ENCODE peak calls at places on chromosomes 6 and 20, in nine cellular contexts. J is hepatocyte; G is IMR-90; U is SK-N-SH; T is K562; B is psoas muscle; Z is ovary; Y is CD8-positive, alpha-beta T cell; L is CD4-positive, alpha-beta memory T cell. E is an unnamed sample. For H3K27me3, the result is how much of the 10 kb centered on the place peaks cover.

GRCh38 chr6:105804000-105804399 is 282.1 kb upstream of the PRDM1 start:
- DNase-seq in B (no peak), U (no peak), Y (no peak), J (no peak), T (no peak), G (no peak), Z (no peak), L (no peak), E (no peak)

GRCh38 chr6:101777646-101778045 is 384.1 kb downstream of the GRIK2 start:
- DNase-seq in U (no peak), L (no peak), G (no peak), J (no peak), Y (no peak), T (no peak), B (no peak), Z (no peak), E (no peak)

GRCh38 chr20:16518068-16518783 is 55.0 kb downstream of the KIF16B start:
- DNase-seq in J (peak), L (peak), B (no peak), U (peak), G (peak), T (peak), Z (no peak), Y (no peak), E (no peak)

GRCh38 chr20:32832664-32833063 is 12.9 kb downstream of the MAPRE1 start:
- DNase-seq in J (no peak), Z (no peak), T (no peak), G (no peak), U (no peak), Y (no peak), B (no peak), L (peak), E (no peak)

GRCh38 chr6:7541175-7542064 is at the start of gene DSP:
- DNase-seq in J (peak), Y (no peak), B (peak), G (no peak), U (peak), Z (peak), L (peak), T (no peak), E (peak)

GRCh38 chr6:140274548-140274947 is 900.1 kb upstream of the CITED2 start:
- DNase-seq in J (no peak), L (no peak), G (no peak), Y (no peak), T (no peak), Z (no peak), B (no peak), U (no peak), E (no peak)

GRCh38 chr20:60250251-60250650 is 292.0 kb downstream of the CDH26 start:
- DNase-seq in B (no peak), L (no peak), T (no peak), G (peak), Y (no peak), J (no peak), U (no peak), Z (no peak), E (no peak)

GRCh38 chr20:38294334-38294592 is 9.7 kb upstream of the BPI start:
- DNase-seq in B (no peak), G (no peak), Z (no peak), U (no peak), L (no peak), J (no peak), T (no peak), Y (no peak), E (no peak)

GRCh38 chr6:69775450-69775849 is 21.4 kb downstream of the LMBRD1 start:
- DNase-seq in J (no peak), T (no peak), Z (no peak), B (no peak), U (no peak), G (no peak), L (no peak), Y (no peak), E (no peak)

GRCh38 chr6:89895273-89895874 is 1.1 kb downstream of the GJA10 start:
- DNase-seq in Z (no peak), L (no peak), B (no peak), U (peak), T (peak), J (peak), G (peak), Y (no peak), E (no peak)

GRCh38 chr6:127924440-127924839 is 23.6 kb upstream of the THEMIS start:
- DNase-seq in J (no peak), T (no peak), Z (no peak), Y (no peak), U (no peak), L (no peak), B (no peak), G (peak), E (no peak)

GRCh38 chr6:128882991-128883571 is at the start of gene LAMA2:
- DNase-seq in G (peak), Z (peak), U (peak), B (peak), Y (no peak), T (no peak), J (peak), L (no peak), E (peak)

GRCh38 chr6:163191704-163192537 is 222.6 kb upstream of the QKI start:
- DNase-seq in U (no peak), G (no peak), B (no peak), Z (no peak), L (no peak), Y (no peak), T (no peak), J (no peak), E (no peak)

GRCh38 chr20:1811621-1812498 is 83.3 kb upstream of the SIRPA start:
- DNase-seq in G (peak), J (no peak), T (no peak), Y (no peak), B (no peak), L (no peak), Z (no peak), U (no peak), E (no peak)

GRCh38 chr6:38427492-38428210 is 212.1 kb downstream of the BTBD9 start:
- DNase-seq in Z (no peak), L (no peak), U (no peak), T (no peak), J (no peak), B (no peak), G (no peak), Y (no peak), E (no peak)

GRCh38 chr6:56816393-56816792 is 138.5 kb upstream of the BEND6 start:
- DNase-seq in U (no peak), T (no peak), G (no peak), Z (no peak), J (peak), B (no peak), L (no peak), Y (no peak), E (no peak)

GRCh38 chr6:138302554-138302953 is 75.2 kb upstream of the SMIM28 start:
- DNase-seq in Z (no peak), B (no peak), G (no peak), T (no peak), Y (no peak), L (no peak), J (no peak), U (no peak), E (no peak)

GRCh38 chr6:11972270-11972669 is 39.8 kb upstream of the HIVEP1 start:
- DNase-seq in T (no peak), Z (no peak), J (no peak), L (no peak), B (no peak), Y (no peak), G (no peak), U (no peak), E (no peak)
- H3K4me3 ChIP-seq in T (no peak), Z (no peak), J (no peak), L (no peak), B (no peak), Y (no peak), G (no peak), U (no peak), E (no peak)

GRCh38 chr6:145507251-145507650 is 228.1 kb downstream of the EPM2A start:
- DNase-seq in U (no peak), G (no peak), Z (no peak), B (no peak), J (no peak), T (no peak), Y (no peak), L (no peak), E (no peak)
- H3K27ac ChIP-seq in U (no peak), G (no peak), Z (no peak), B (no peak), J (no peak), T (no peak), Y (no peak), L (no peak), E (no peak)

GRCh38 chr6:84779380-84779779 is 15.0 kb upstream of the TBX18 start:
- DNase-seq in Z (no peak), Y (no peak), L (no peak), T (no peak), B (no peak), U (no peak), G (no peak), J (no peak), E (no peak)

GRCh38 chr6:84773431-84774173 is 9.2 kb upstream of the TBX18 start:
- DNase-seq in U (peak), G (no peak), T (peak), B (peak), Y (no peak), L (no peak), Z (no peak), J (peak), E (peak)

GRCh38 chr6:84774174-84775158 is 10.1 kb upstream of the TBX18 start:
- DNase-seq in Z (peak), U (peak), Y (no peak), B (peak), J (peak), T (peak), G (no peak), L (no peak), E (peak)

GRCh38 chr6:84777888-84778287 is 13.5 kb upstream of the TBX18 start:
- DNase-seq in J (no peak), G (no peak), B (no peak), Y (no peak), U (no peak), T (no peak), Z (no peak), L (no peak), E (no peak)

DNA sequence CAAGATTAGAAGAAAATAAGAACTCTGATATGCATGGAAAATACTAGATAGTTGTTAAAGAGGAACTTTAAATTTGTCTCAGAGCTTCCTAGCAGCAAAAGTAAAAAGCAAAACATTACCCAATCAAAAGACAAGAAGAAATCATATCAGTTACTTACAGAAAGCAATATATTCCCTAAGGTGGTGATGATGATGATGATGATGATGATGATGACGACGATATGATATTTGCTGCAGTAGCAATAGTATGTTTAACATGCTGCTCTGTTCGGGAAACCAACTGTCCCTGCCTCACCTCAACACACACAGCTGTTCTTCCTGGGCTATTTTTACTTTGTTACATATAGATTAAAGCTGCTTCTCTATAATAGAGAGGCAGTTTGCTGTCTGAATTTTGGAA is 12.0 kb upstream of the TBX18 start:
- DNase-seq in G (no peak), L (no peak), U (no peak), B (no peak), Y (no peak), J (no peak), T (no peak), Z (no peak), E (no peak)
- H3K27me3 ChIP-seq in G (under half), L (under half), U (half or more), B (under half), Y (under half), J (half or more), T (under half), Z (under half), E (under half)

DNA sequence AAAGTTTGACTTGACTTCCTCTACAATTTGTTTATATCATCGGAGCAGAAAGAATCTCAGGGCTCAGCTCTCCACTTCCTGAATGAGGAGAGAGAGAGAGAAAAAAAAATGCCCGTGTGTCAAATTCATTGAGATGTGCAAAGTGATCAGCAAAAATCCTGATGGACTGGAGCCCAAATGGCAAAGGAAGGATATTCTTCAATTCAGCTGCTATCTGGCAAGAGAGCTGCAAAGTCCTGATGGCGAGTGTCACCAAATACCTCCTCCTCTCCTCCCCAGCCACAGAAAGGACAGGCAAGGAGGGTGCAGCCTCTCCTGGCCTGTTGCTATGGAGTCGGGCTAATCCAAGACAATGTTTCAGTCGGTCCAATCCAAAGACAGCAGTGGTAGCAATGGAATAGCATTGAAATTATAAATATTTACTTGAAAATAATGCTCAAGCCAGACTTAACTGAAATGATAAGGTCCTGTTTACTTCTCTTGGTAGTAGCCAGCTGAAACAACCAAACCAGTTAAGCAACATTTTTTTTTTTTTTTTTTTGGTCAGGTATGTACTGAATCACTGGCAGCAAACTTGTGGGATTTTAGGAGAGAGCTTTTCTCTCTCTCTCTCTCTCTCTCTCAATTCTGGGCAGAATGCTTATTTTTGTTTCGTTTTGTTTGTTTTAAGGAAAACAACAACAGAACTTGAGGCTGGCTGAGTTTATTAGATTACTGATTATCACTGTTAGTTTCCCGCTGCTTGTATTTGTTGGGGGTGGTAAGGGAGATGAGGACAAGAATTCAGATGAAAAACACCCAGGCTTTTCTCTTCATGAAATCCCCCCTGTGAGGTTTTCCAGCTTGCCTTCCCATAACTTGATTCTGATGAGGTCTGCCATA is 204.2 kb downstream of the BCAS1 start:
- DNase-seq in U (peak), J (peak), G (peak), L (no peak), Z (peak), Y (no peak), B (no peak), T (no peak), E (no peak)
- H3K4me3 ChIP-seq in U (no peak), J (no peak), G (peak), L (no peak), Z (no peak), Y (peak), B (no peak), T (no peak), E (no peak)

DNA sequence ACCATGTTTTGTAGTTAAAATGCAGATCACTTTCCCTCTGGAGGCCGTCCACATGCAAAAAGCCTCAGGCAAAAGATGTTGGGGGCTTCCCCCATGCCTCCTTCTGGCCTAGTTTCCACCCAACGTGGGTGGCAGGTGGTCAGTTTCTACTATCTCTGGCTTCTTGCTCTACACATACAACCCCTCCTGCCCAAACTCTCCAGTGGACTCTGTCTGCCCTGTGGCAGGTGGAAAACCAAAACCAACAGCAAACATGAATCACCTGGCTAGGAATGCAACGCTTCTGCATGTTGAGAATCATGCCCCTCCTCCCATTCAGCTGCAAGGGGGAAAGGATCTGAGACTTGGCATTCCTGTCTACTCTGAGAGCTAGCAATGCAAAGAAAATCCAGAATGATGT is 94.8 kb downstream of the MBOAT1 start:
- DNase-seq in Y (no peak), U (no peak), J (peak), Z (no peak), L (no peak), B (no peak), T (no peak), G (peak), E (no peak)
- H3K27ac ChIP-seq in Y (no peak), U (no peak), J (peak), Z (no peak), L (no peak), B (no peak), T (no peak), G (no peak), E (no peak)

GRCh38 chr6:28767133-28767532 is 156.7 kb downstream of the TRIM27 start:
- DNase-seq in G (no peak), T (no peak), J (no peak), U (no peak), Z (no peak), Y (no peak), B (no peak), L (no peak), E (no peak)
- H3K27me3 ChIP-seq in G (under half), T (under half), J (half or more), U (half or more), Z (under half), Y (under half), B (under half), L (under half), E (under half)

GRCh38 chr20:43954704-43955243 is 40.1 kb downstream of the TOX2 start:
- DNase-seq in U (no peak), T (no peak), J (no peak), L (no peak), B (no peak), G (no peak), Y (no peak), Z (no peak), E (no peak)
- H3K4me3 ChIP-seq in U (no peak), T (no peak), J (no peak), L (no peak), B (no peak), G (no peak), Y (no peak), Z (no peak), E (no peak)

GRCh38 chr6:85464260-85464644 is 14.4 kb downstream of the NT5E start:
- DNase-seq in J (no peak), B (peak), U (no peak), T (no peak), G (peak), Y (no peak), Z (no peak), L (no peak), E (peak)
- H3K27ac ChIP-seq in J (no peak), B (no peak), U (peak), T (no peak), G (peak), Y (no peak), Z (no peak), L (no peak), E (peak)

DNA sequence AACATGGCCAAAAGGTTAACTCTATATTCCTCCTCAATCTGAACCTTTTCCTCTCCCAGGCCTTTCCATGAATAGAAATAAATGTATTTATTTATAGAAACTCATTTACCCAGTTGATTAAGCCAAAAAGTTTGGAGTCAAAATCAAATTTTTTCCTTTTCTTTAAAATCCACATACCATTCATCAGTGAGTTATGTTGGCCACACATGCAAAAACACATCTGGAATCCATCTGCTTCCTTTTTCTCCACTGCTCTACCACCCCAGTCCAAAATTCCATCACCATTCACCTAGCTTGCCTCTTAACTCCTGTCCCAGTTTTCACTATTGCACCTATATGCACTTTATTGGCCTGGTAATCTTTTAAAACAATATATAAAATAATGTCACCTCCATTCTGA is 62.4 kb upstream of the TMEM200A start:
- DNase-seq in U (no peak), T (no peak), G (peak), Z (no peak), J (no peak), Y (no peak), B (no peak), L (no peak), E (no peak)
- H3K27me3 ChIP-seq in U (under half), T (under half), G (under half), Z (under half), J (under half), Y (under half), B (under half), L (under half), E (under half)

E was measured in aorta.